ENCODE peak calls at places on chromosomes 6 and 20, in six cellular contexts. I is cardiac muscle cell; B is ACHN; H is LoVo; M is B cell; N is stimulated activated CD4-positive, alpha-beta T cell treated with anti-CD3 and anti-CD28 coated beads, Interleukin-4, amount 100 ng/mL, for 24 hours. G is an unnamed sample.

GRCh38 chr6:6788394-6789020 is 200.0 kb downstream of the LY86 start:
- DNase-seq in M (peak; percentile 35), N (peak; percentile 22), H (no peak), I (no peak), B (peak; percentile 12), G (no peak)

GRCh38 chr20:38125157-38126056 is 39.7 kb downstream of the TGM2 start:
- DNase-seq in M (no peak), I (no peak), B (no peak), N (no peak), H (peak; percentile 30), G (peak; percentile 52)

GRCh38 chr6:129835691-129836090 is 25.4 kb downstream of the TMEM244 start:
- DNase-seq in I (no peak), B (no peak), H (no peak), M (no peak), N (no peak), G (no peak)

GRCh38 chr6:35267897-35268296 is 8.4 kb downstream of the ZNF76 start:
- DNase-seq in B (no peak), H (no peak), N (no peak), M (no peak), I (no peak), G (no peak)

GRCh38 chr6:108619431-108620197 is 58.9 kb downstream of the FOXO3 start:
- DNase-seq in M (no peak), I (no peak), B (no peak), N (no peak), H (no peak), G (no peak)

GRCh38 chr20:18007534-18008292 is 38.9 kb downstream of the MGME1 start:
- DNase-seq in N (no peak), B (no peak), I (no peak), M (no peak), H (no peak), G (peak; percentile 70)

GRCh38 chr20:58470336-58470978 is 44.7 kb downstream of the APCDD1L start:
- DNase-seq in B (no peak), M (no peak), H (no peak), N (no peak), I (no peak), G (no peak)

GRCh38 chr20:36199293-36200257 is 36.7 kb upstream of the AAR2 start:
- DNase-seq in B (peak; percentile 71), I (peak; percentile 87), H (peak; percentile 68), M (peak; percentile 78), N (peak; percentile 82), G (peak; percentile 82)

GRCh38 chr6:100622907-100623692 is 158.4 kb upstream of the SIM1 start:
- DNase-seq in H (no peak), B (no peak), M (no peak), I (no peak), N (no peak), G (no peak)

GRCh38 chr20:51420805-51421204 is 121.7 kb downstream of the NFATC2 start:
- DNase-seq in N (no peak), B (no peak), M (no peak), I (no peak), H (no peak), G (no peak)

G was measured in spleen.